ENCODE peak calls at places on chromosomes 6 and 20, in eight cellular contexts. S, P, E, H, F, X, T and D are unnamed samples.

GRCh38 chr6:98579941-98580340 is 254.4 kb upstream of the POU3F2 start:
- DNase-seq in E (no peak), X (no peak), F (no peak), P (no peak), S (no peak), H (no peak), T (no peak), D (no peak)

GRCh38 chr20:52624270-52624669 is 347.9 kb upstream of the TSHZ2 start:
- DNase-seq in S (no peak), E (no peak), P (no peak), X (no peak), H (no peak), F (no peak), T (no peak), D (no peak)

GRCh38 chr6:27684264-27685211 is 211.6 kb upstream of the ZNF184 start:
- DNase-seq in F (no peak), H (peak), T (no peak), E (peak), S (no peak), P (peak), X (no peak), D (peak)

GRCh38 chr6:16292432-16292831 is 54.0 kb downstream of the GMPR start:
- DNase-seq in T (no peak), H (no peak), P (no peak), S (no peak), X (no peak), F (no peak), E (no peak), D (no peak)

GRCh38 chr20:6269163-6269873 is 146.5 kb upstream of the FERMT1 start:
- DNase-seq in E (peak), F (no peak), H (no peak), P (no peak), X (no peak), S (no peak), T (no peak), D (no peak)

GRCh38 chr6:37011656-37012378 is 6.4 kb downstream of the FGD2 start:
- DNase-seq in H (no peak), S (peak), P (peak), T (no peak), X (no peak), E (peak), F (no peak), D (peak)

GRCh38 chr20:3890410-3890751 is 1.2 kb downstream of the PANK2 start:
- DNase-seq in F (no peak), P (peak), X (no peak), S (no peak), T (no peak), H (no peak), E (peak), D (no peak)

GRCh38 chr20:32165836-32166545 is 41.6 kb downstream of the PLAGL2 start:
- DNase-seq in X (no peak), F (no peak), T (no peak), S (no peak), H (no peak), E (no peak), P (no peak), D (no peak)